ENCODE peak calls at places on chromosomes 1 and 21, in five cellular contexts. L is mammary epithelial cell, G is prostate gland, E is stomach, N is lung. T is an unnamed sample.

GRCh38 chr1:99659755-99660210 is 13.9 kb downstream of the PALMD start:
- DNase-seq in E (no peak), N (no peak), L (peak; percentile 98), G (peak; percentile 14), T (no peak)

GRCh38 chr1:7552402-7552801 is 218.7 kb upstream of the VAMP3 start:
- DNase-seq in N (peak; percentile 65), L (no peak), G (no peak), E (no peak), T (no peak)

GRCh38 chr1:115288799-115289198 is 49.2 kb downstream of the NGF start:
- DNase-seq in N (no peak), E (no peak), G (no peak), L (no peak), T (no peak)

GRCh38 chr21:39080366-39080765 is 102.9 kb downstream of the PSMG1 start:
- DNase-seq in E (no peak), L (no peak), N (no peak), G (no peak), T (no peak)

GRCh38 chr21:38203229-38203628 is 53.6 kb upstream of the KCNJ15 start:
- DNase-seq in L (no peak), E (no peak), G (no peak), N (no peak), T (no peak)

GRCh38 chr1:6907201-6907600 is 121.9 kb downstream of the CAMTA1 start:
- DNase-seq in G (no peak), N (no peak), L (no peak), E (no peak), T (no peak)

GRCh38 chr1:24157921-24158481 is 15.1 kb upstream of the IL22RA1 start:
- DNase-seq in E (no peak), L (no peak), N (no peak), G (no peak), T (no peak)

GRCh38 chr1:58903450-58904298 is 119.8 kb upstream of the JUN start:
- DNase-seq in E (peak; percentile 95), N (peak; percentile 94), L (peak; percentile 84), G (peak; percentile 90), T (no peak)

GRCh38 chr1:85544689-85545203 is 35.8 kb upstream of the CCN1 start:
- DNase-seq in N (peak; percentile 82), G (peak; percentile 82), E (peak; percentile 57), L (peak; percentile 61), T (no peak)

GRCh38 chr1:92705456-92705855 is 79.5 kb downstream of the EVI5 start:
- DNase-seq in G (no peak), E (no peak), N (no peak), L (no peak), T (no peak)

GRCh38 chr1:155218854-155219591 is 10.5 kb downstream of the MTX1 start:
- DNase-seq in L (peak; percentile 43), G (peak; percentile 51), N (peak; percentile 75), E (no peak), T (no peak)

GRCh38 chr1:57590978-57591377 is 167.1 kb upstream of the DAB1 start:
- DNase-seq in L (peak; percentile 20), N (no peak), E (no peak), G (no peak), T (no peak)

GRCh38 chr1:24236170-24237045 is 49.3 kb upstream of the IFNLR1 start:
- DNase-seq in E (peak; percentile 43), L (peak; percentile 88), G (peak; percentile 31), N (peak; percentile 63), T (no peak)

GRCh38 chr1:30834249-30834648 is 74.3 kb downstream of the SDC3 start:
- DNase-seq in E (no peak), L (no peak), N (no peak), G (no peak), T (no peak)

GRCh38 chr1:30183006-30183405 is 540.4 kb downstream of the MATN1 start:
- DNase-seq in E (no peak), G (no peak), N (no peak), L (no peak), T (no peak)

GRCh38 chr1:90579212-90579802 is 137.8 kb downstream of the BARHL2 start:
- DNase-seq in N (no peak), E (no peak), L (peak; percentile 21), G (no peak), T (no peak)

GRCh38 chr1:47478090-47478489 is 40.2 kb downstream of the FOXD2 start:
- DNase-seq in N (peak; percentile 75), G (peak; percentile 79), E (peak; percentile 79), L (no peak), T (no peak)

GRCh38 chr1:89310505-89310904 is 37.8 kb upstream of the GBP5 start:
- DNase-seq in N (no peak), G (no peak), E (no peak), L (no peak), T (no peak)

GRCh38 chr1:155466996-155467395 is 95.6 kb downstream of the ASH1L start:
- DNase-seq in L (peak; percentile 85), G (no peak), N (no peak), E (no peak), T (no peak)

GRCh38 chr1:225875044-225875822 is 6.9 kb downstream of the TMEM63A start:
- DNase-seq in G (peak; percentile 78), L (peak; percentile 82), E (peak; percentile 85), N (peak; percentile 76), T (no peak)

DNA sequence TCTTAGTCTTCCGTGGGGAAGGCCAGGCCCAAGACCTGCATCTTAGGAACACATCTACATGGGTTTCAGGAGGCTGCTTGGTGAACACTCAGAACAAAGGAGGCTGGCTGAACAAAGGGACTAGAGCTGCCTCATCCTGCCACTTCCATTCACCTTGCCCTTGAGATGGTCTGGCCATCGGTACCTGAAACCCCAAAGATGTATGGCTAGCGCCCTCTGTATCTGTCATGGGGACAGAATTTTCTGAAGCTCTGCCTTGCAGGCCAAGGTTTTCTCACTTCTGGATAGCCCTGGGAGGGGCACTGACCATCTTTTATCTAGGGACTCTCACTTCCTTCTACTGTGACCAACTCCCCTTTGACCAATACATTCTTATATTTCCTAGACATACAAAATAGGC is 55.4 kb upstream of the GRIK3 start:
- DNase-seq in N (no peak), G (no peak), E (no peak), L (no peak), T (no peak)
- TF ChIP-seq CTCF in N (no peak), G (no peak), E (no peak), L (no peak), T (no peak)

GRCh38 chr1:33167650-33168447 is 14.0 kb downstream of the TRIM62 start:
- DNase-seq in G (no peak), N (no peak), L (peak; percentile 39), E (no peak), T (no peak)
- H3K36me3 ChIP-seq in G (no peaks in the 10 kb centered on the region), N (peaks cover 4% of the 10 kb centered on the region), L (no peaks in the 10 kb centered on the region), E (peaks cover 33% of the 10 kb centered on the region), T (no peaks in the 10 kb centered on the region)

GRCh38 chr1:171191992-171192391 is 6.9 kb downstream of the FMO2 start:
- DNase-seq in G (no peak), E (no peak), L (no peak), N (no peak), T (no peak)

GRCh38 chr1:171185064-171185463 is at the start of gene FMO2:
- DNase-seq in L (no peak), G (peak; percentile 8), N (no peak), E (no peak), T (no peak)

DNA sequence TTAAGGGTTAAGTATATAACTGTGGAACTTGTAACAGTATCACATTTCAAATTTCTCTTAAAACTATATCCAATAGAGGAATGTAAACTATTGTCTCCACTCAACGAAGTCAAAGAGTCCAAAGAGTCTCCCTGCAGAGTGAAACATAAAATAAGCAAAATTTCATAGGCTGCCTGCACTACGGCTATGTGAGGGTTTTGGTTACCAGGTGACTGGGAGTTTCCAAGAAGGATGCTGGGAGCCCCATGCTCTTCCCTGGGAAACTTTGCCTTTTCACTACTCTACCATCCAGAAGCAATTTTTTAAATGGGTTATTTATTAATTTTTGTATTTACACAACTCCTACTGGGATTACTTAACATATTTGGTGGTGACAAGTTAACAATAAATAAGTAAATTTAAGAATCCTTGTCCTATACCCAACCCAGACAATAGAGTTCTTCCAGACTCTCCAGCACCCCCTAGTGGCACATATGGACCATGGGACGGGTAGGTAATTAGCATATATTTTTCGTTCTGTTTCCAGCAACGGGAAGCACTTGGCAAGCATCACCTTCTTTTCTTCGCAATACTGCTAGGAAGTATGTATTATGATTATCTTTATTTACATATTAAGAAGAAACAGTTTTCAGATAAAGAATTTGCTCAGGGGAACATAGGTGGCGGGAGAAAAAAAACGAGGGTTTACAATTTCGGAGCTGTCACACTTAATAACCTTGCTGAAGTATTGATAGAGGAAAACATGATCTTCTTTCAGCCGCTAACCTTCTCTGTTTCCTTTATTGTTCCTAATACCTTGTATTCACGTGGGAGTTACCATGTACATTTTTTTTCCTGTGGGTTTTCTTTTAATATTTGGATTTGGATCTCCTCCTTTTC is 3.5 kb downstream of the FMO2 start:
- DNase-seq in G (peak; percentile 23), E (peak; percentile 71), L (peak; percentile 16), N (peak; percentile 63), T (no peak)
- H3K4me3 ChIP-seq in G (no peak overlapping the region), E (no peak overlapping the region), L (no peak overlapping the region), N (no peak overlapping the region), T (no peak overlapping the region)

GRCh38 chr1:214551436-214552173 is at the start of gene PTPN14:
- DNase-seq in L (peak; percentile 92), E (peak; percentile 90), G (peak; percentile 91), N (peak; percentile 86), T (no peak)
- TF ChIP-seq CTCF in L (peak; percentile 55), E (no peak), G (no peak), N (no peak), T (no peak)

DNA sequence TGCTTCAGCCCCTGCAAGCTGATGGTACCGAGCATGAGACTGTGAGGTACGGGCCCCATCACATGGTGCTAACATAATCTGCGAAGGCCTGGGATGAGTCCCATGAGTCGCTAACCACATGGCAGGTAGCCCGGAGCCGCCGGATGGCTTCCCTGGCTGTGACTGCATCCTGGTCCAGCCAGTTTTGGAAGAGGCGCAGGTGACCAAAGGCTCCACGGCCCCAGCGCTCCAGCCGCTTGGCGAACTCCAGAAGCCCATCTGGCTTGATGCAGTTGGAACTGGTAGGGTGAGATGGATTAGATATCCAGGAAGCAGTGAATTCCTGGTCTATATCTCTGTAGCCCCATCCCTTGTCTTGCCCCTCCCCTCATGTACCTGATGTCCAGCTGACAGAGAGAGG is 24.6 kb downstream of the LRRC41 start:
- DNase-seq in N (no peak), E (no peak), L (peak; percentile 64), G (no peak), T (no peak)
- H3K36me3 ChIP-seq in N (peaks cover 27% of the 10 kb centered on the region), E (peaks cover 65% of the 10 kb centered on the region), L (peaks cover 20% of the 10 kb centered on the region), G (no peaks in the 10 kb centered on the region), T (peaks cover 2% of the 10 kb centered on the region)

GRCh38 chr1:27000092-27000816 is 6.8 kb downstream of the TRNP1 start:
- DNase-seq in G (no peak), E (no peak), N (no peak), L (no peak), T (no peak)
- H3K4me3 ChIP-seq in G (no peak overlapping the region), E (no peak overlapping the region), N (no peak overlapping the region), L (no peak overlapping the region), T (no peak overlapping the region)

DNA sequence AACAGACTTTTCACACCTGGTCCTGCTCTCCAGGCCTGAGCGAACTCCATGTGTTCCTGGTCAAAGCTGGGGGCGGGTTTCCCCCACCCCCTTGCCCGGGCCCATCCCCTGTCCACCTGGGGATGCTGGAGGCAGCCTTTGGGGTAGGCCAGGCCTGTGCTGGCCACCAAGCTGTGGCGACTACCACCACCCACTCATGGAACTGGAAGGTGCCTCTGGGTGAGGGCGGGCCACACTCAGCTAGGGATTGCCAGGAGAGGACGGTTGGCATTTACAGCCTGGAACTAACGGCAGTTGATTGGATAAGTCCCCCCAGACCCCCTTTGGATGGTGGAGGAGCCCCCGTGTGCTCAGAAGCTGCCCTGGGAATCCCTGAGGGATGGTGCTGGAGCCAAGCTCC is 7.9 kb downstream of the S100B start:
- DNase-seq in E (no peak), N (no peak), L (no peak), G (no peak), T (no peak)
- TF ChIP-seq CTCF in E (no peak), N (no peak), L (no peak), G (no peak), T (no peak)

GRCh38 chr1:11837767-11838348 is 9.7 kb downstream of the NPPA start:
- DNase-seq in G (no peak), L (no peak), N (no peak), E (no peak), T (no peak)
- H3K36me3 ChIP-seq in G (peaks cover 24% of the 10 kb centered on the region), L (peaks cover 29% of the 10 kb centered on the region), N (peaks cover 89% of the 10 kb centered on the region), E (peaks cover 100% of the 10 kb centered on the region), T (peaks cover 87% of the 10 kb centered on the region)